ENCODE peak calls at places on chromosomes 13 and 19, in seven cellular contexts. One of them, this sample, is unnamed.

GRCh38 chr19:51398096-51398704 is 7.8 kb upstream of the C19orf84 start:
- DNase-seq in cardiac fibroblast: peak
- DNase-seq in psoas muscle: no peak
- DNase-seq in choroid plexus epithelial cell: peak
- DNase-seq in posterior cingulate gyrus: peak
- DNase-seq in BJ: no peak
- DNase-seq in HS-27A: no peak
- DNase-seq in this sample: no peak

GRCh38 chr19:51809787-51810186 is 14.8 kb downstream of the FPR3 start:
- DNase-seq in cardiac fibroblast: no peak
- DNase-seq in psoas muscle: no peak
- DNase-seq in choroid plexus epithelial cell: peak
- DNase-seq in posterior cingulate gyrus: no peak
- DNase-seq in BJ: no peak
- DNase-seq in HS-27A: peak
- DNase-seq in this sample: no peak

GRCh38 chr13:106651442-106651841 is 83.5 kb upstream of the ARGLU1 start:
- DNase-seq in cardiac fibroblast: no peak
- DNase-seq in psoas muscle: no peak
- DNase-seq in choroid plexus epithelial cell: no peak
- DNase-seq in posterior cingulate gyrus: no peak
- DNase-seq in BJ: no peak
- DNase-seq in HS-27A: no peak
- DNase-seq in this sample: no peak

GRCh38 chr19:45506246-45506990 is 861 bp upstream of the VASP start:
- DNase-seq in cardiac fibroblast: peak
- DNase-seq in psoas muscle: peak
- DNase-seq in choroid plexus epithelial cell: peak
- DNase-seq in posterior cingulate gyrus: peak
- DNase-seq in BJ: no peak
- DNase-seq in HS-27A: peak
- DNase-seq in this sample: peak

GRCh38 chr19:55173717-55174409 is 6.2 kb downstream of the SYT5 start:
- DNase-seq in cardiac fibroblast: peak
- DNase-seq in psoas muscle: no peak
- DNase-seq in choroid plexus epithelial cell: peak
- DNase-seq in posterior cingulate gyrus: peak
- DNase-seq in BJ: peak
- DNase-seq in HS-27A: peak
- DNase-seq in this sample: peak

GRCh38 chr19:45854167-45854778 is 8.7 kb downstream of the SYMPK start:
- DNase-seq in cardiac fibroblast: no peak
- DNase-seq in psoas muscle: peak
- DNase-seq in choroid plexus epithelial cell: no peak
- DNase-seq in posterior cingulate gyrus: no peak
- DNase-seq in BJ: no peak
- DNase-seq in HS-27A: no peak
- DNase-seq in this sample: no peak

GRCh38 chr19:5974721-5975387 is 3.1 kb downstream of the RANBP3 start:
- DNase-seq in cardiac fibroblast: no peak
- DNase-seq in psoas muscle: no peak
- DNase-seq in choroid plexus epithelial cell: peak
- DNase-seq in posterior cingulate gyrus: no peak
- DNase-seq in BJ: no peak
- DNase-seq in HS-27A: no peak
- DNase-seq in this sample: no peak

GRCh38 chr19:38229585-38230073 is 5.6 kb upstream of the DPF1 start:
- DNase-seq in cardiac fibroblast: peak
- DNase-seq in psoas muscle: peak
- DNase-seq in choroid plexus epithelial cell: peak
- DNase-seq in posterior cingulate gyrus: peak
- DNase-seq in BJ: peak
- DNase-seq in HS-27A: no peak
- DNase-seq in this sample: peak

GRCh38 chr13:79336971-79337370 is 69.1 kb downstream of the RBM26 start:
- DNase-seq in cardiac fibroblast: no peak
- DNase-seq in psoas muscle: no peak
- DNase-seq in choroid plexus epithelial cell: no peak
- DNase-seq in posterior cingulate gyrus: peak
- DNase-seq in BJ: no peak
- DNase-seq in HS-27A: no peak
- DNase-seq in this sample: no peak

GRCh38 chr19:47601180-47601904 is 7.6 kb upstream of the BICRA start:
- DNase-seq in cardiac fibroblast: no peak
- DNase-seq in psoas muscle: no peak
- DNase-seq in choroid plexus epithelial cell: no peak
- DNase-seq in posterior cingulate gyrus: no peak
- DNase-seq in BJ: no peak
- DNase-seq in HS-27A: no peak
- DNase-seq in this sample: no peak

GRCh38 chr19:46981296-46981695 is 38.3 kb upstream of the NPAS1 start:
- DNase-seq in cardiac fibroblast: no peak
- DNase-seq in psoas muscle: peak
- DNase-seq in choroid plexus epithelial cell: no peak
- DNase-seq in posterior cingulate gyrus: no peak
- DNase-seq in BJ: no peak
- DNase-seq in HS-27A: no peak
- DNase-seq in this sample: no peak

GRCh38 chr13:27293051-27293691 is 22.5 kb downstream of the RASL11A start:
- DNase-seq in cardiac fibroblast: no peak
- DNase-seq in psoas muscle: no peak
- DNase-seq in choroid plexus epithelial cell: no peak
- DNase-seq in posterior cingulate gyrus: no peak
- DNase-seq in BJ: no peak
- DNase-seq in HS-27A: no peak
- DNase-seq in this sample: no peak

GRCh38 chr13:113816925-113817859 is 46.7 kb downstream of the GAS6 start:
- DNase-seq in cardiac fibroblast: peak
- DNase-seq in psoas muscle: peak
- DNase-seq in choroid plexus epithelial cell: peak
- DNase-seq in posterior cingulate gyrus: peak
- DNase-seq in BJ: peak
- DNase-seq in HS-27A: no peak
- DNase-seq in this sample: peak

GRCh38 chr13:20441879-20442278 is 83.8 kb downstream of the CRYL1 start:
- DNase-seq in cardiac fibroblast: peak
- DNase-seq in psoas muscle: no peak
- DNase-seq in choroid plexus epithelial cell: no peak
- DNase-seq in posterior cingulate gyrus: no peak
- DNase-seq in BJ: no peak
- DNase-seq in HS-27A: no peak
- DNase-seq in this sample: no peak

GRCh38 chr19:35328851-35329285 is at the start of gene CD22:
- DNase-seq in cardiac fibroblast: no peak
- DNase-seq in psoas muscle: no peak
- DNase-seq in choroid plexus epithelial cell: no peak
- DNase-seq in posterior cingulate gyrus: no peak
- DNase-seq in BJ: no peak
- DNase-seq in HS-27A: no peak
- DNase-seq in this sample: no peak

GRCh38 chr13:78659450-78660110 is 625 bp upstream of the OBI1 start:
- DNase-seq in cardiac fibroblast: peak
- DNase-seq in psoas muscle: no peak
- DNase-seq in choroid plexus epithelial cell: no peak
- DNase-seq in posterior cingulate gyrus: no peak
- DNase-seq in BJ: no peak
- DNase-seq in HS-27A: no peak
- DNase-seq in this sample: no peak

GRCh38 chr13:33205224-33205623 is 80.3 kb downstream of the STARD13 start:
- DNase-seq in cardiac fibroblast: peak
- DNase-seq in psoas muscle: no peak
- DNase-seq in choroid plexus epithelial cell: no peak
- DNase-seq in posterior cingulate gyrus: no peak
- DNase-seq in BJ: no peak
- DNase-seq in HS-27A: no peak
- DNase-seq in this sample: no peak

GRCh38 chr13:40271931-40272775 is 394.3 kb downstream of the FOXO1 start:
- DNase-seq in cardiac fibroblast: peak
- DNase-seq in psoas muscle: peak
- DNase-seq in choroid plexus epithelial cell: peak
- DNase-seq in posterior cingulate gyrus: peak
- DNase-seq in BJ: peak
- DNase-seq in HS-27A: peak
- DNase-seq in this sample: no peak

GRCh38 chr13:50081899-50082425 is 66.7 kb downstream of the KCNRG start:
- DNase-seq in cardiac fibroblast: peak
- DNase-seq in psoas muscle: peak
- DNase-seq in choroid plexus epithelial cell: peak
- DNase-seq in posterior cingulate gyrus: peak
- DNase-seq in BJ: peak
- DNase-seq in HS-27A: peak
- DNase-seq in this sample: peak

GRCh38 chr19:43078311-43078710 is 4.2 kb downstream of the PSG2 start:
- DNase-seq in cardiac fibroblast: peak
- DNase-seq in psoas muscle: no peak
- DNase-seq in choroid plexus epithelial cell: peak
- DNase-seq in posterior cingulate gyrus: no peak
- DNase-seq in BJ: peak
- DNase-seq in HS-27A: peak
- DNase-seq in this sample: no peak

GRCh38 chr19:28887920-28888618 is 324.9 kb downstream of the UQCRFS1 start:
- DNase-seq in cardiac fibroblast: no peak
- DNase-seq in psoas muscle: no peak
- DNase-seq in choroid plexus epithelial cell: no peak
- DNase-seq in posterior cingulate gyrus: no peak
- DNase-seq in BJ: no peak
- DNase-seq in HS-27A: no peak
- DNase-seq in this sample: no peak

GRCh38 chr13:97600438-97601080 is 166.6 kb downstream of the RAP2A start:
- DNase-seq in cardiac fibroblast: peak
- DNase-seq in psoas muscle: no peak
- DNase-seq in choroid plexus epithelial cell: peak
- DNase-seq in posterior cingulate gyrus: no peak
- DNase-seq in BJ: peak
- DNase-seq in HS-27A: peak
- DNase-seq in this sample: no peak

GRCh38 chr13:46885018-46885417 is 11.8 kb downstream of the HTR2A start:
- DNase-seq in cardiac fibroblast: peak
- DNase-seq in psoas muscle: no peak
- DNase-seq in choroid plexus epithelial cell: no peak
- DNase-seq in posterior cingulate gyrus: no peak
- DNase-seq in BJ: no peak
- DNase-seq in HS-27A: no peak
- DNase-seq in this sample: no peak

GRCh38 chr13:45398862-45399261 is 19.3 kb downstream of the SLC25A30 start:
- DNase-seq in cardiac fibroblast: no peak
- DNase-seq in psoas muscle: no peak
- DNase-seq in choroid plexus epithelial cell: no peak
- DNase-seq in posterior cingulate gyrus: no peak
- DNase-seq in BJ: no peak
- DNase-seq in HS-27A: no peak
- DNase-seq in this sample: no peak

GRCh38 chr13:74325106-74325505 is 190.9 kb upstream of the KLF12 start:
- DNase-seq in cardiac fibroblast: peak
- DNase-seq in psoas muscle: no peak
- DNase-seq in choroid plexus epithelial cell: peak
- DNase-seq in posterior cingulate gyrus: no peak
- DNase-seq in BJ: no peak
- DNase-seq in HS-27A: peak
- DNase-seq in this sample: no peak

GRCh38 chr13:64441740-64442139 is 2788.4 kb downstream of the PCDH9 start:
- DNase-seq in cardiac fibroblast: no peak
- DNase-seq in psoas muscle: no peak
- DNase-seq in choroid plexus epithelial cell: no peak
- DNase-seq in posterior cingulate gyrus: no peak
- DNase-seq in BJ: no peak
- DNase-seq in HS-27A: no peak
- DNase-seq in this sample: no peak

GRCh38 chr13:44431150-44431549 is 57.5 kb downstream of the SERP2 start:
- DNase-seq in cardiac fibroblast: no peak
- DNase-seq in psoas muscle: no peak
- DNase-seq in choroid plexus epithelial cell: no peak
- DNase-seq in posterior cingulate gyrus: no peak
- DNase-seq in BJ: no peak
- DNase-seq in HS-27A: no peak
- DNase-seq in this sample: no peak

GRCh38 chr13:31927219-31927653 is 104.3 kb upstream of the FRY start:
- DNase-seq in cardiac fibroblast: no peak
- DNase-seq in psoas muscle: no peak
- DNase-seq in choroid plexus epithelial cell: no peak
- DNase-seq in posterior cingulate gyrus: no peak
- DNase-seq in BJ: no peak
- DNase-seq in HS-27A: no peak
- DNase-seq in this sample: no peak

GRCh38 chr13:113604186-113604585 is 19.6 kb downstream of the TFDP1 start:
- DNase-seq in cardiac fibroblast: no peak
- DNase-seq in psoas muscle: no peak
- DNase-seq in choroid plexus epithelial cell: no peak
- DNase-seq in posterior cingulate gyrus: no peak
- DNase-seq in BJ: no peak
- DNase-seq in HS-27A: no peak
- DNase-seq in this sample: no peak

GRCh38 chr13:26255717-26256277 is 1.9 kb downstream of the CDK8 start:
- DNase-seq in cardiac fibroblast: peak
- DNase-seq in psoas muscle: no peak
- DNase-seq in choroid plexus epithelial cell: peak
- DNase-seq in posterior cingulate gyrus: no peak
- DNase-seq in BJ: no peak
- DNase-seq in HS-27A: no peak
- DNase-seq in this sample: no peak

GRCh38 chr19:13781547-13781946 is 7.3 kb downstream of the C19orf53 start:
- DNase-seq in cardiac fibroblast: peak
- DNase-seq in psoas muscle: peak
- DNase-seq in choroid plexus epithelial cell: peak
- DNase-seq in posterior cingulate gyrus: peak
- DNase-seq in BJ: peak
- DNase-seq in HS-27A: no peak
- DNase-seq in this sample: peak

GRCh38 chr13:44818428-44818827 is 170.8 kb downstream of the NUFIP1 start:
- DNase-seq in cardiac fibroblast: peak
- DNase-seq in psoas muscle: no peak
- DNase-seq in choroid plexus epithelial cell: peak
- DNase-seq in posterior cingulate gyrus: no peak
- DNase-seq in BJ: no peak
- DNase-seq in HS-27A: no peak
- DNase-seq in this sample: no peak

GRCh38 chr19:2239771-2240770 is 3.4 kb downstream of the SF3A2 start:
- DNase-seq in cardiac fibroblast: peak
- DNase-seq in psoas muscle: no peak
- DNase-seq in choroid plexus epithelial cell: peak
- DNase-seq in posterior cingulate gyrus: no peak
- DNase-seq in BJ: no peak
- DNase-seq in HS-27A: no peak
- DNase-seq in this sample: no peak

GRCh38 chr13:30796833-30797601 is 61.7 kb downstream of the ALOX5AP start:
- DNase-seq in cardiac fibroblast: peak
- DNase-seq in psoas muscle: no peak
- DNase-seq in choroid plexus epithelial cell: peak
- DNase-seq in posterior cingulate gyrus: no peak
- DNase-seq in BJ: no peak
- DNase-seq in HS-27A: no peak
- DNase-seq in this sample: no peak

GRCh38 chr19:45670670-45671453 is 2.8 kb downstream of the GIPR start:
- DNase-seq in cardiac fibroblast: peak
- DNase-seq in psoas muscle: peak
- DNase-seq in choroid plexus epithelial cell: peak
- DNase-seq in posterior cingulate gyrus: peak
- DNase-seq in BJ: no peak
- DNase-seq in HS-27A: no peak
- DNase-seq in this sample: peak

GRCh38 chr19:17526922-17527321 is 15.5 kb downstream of the PGLS start:
- DNase-seq in cardiac fibroblast: no peak
- DNase-seq in psoas muscle: no peak
- DNase-seq in choroid plexus epithelial cell: no peak
- DNase-seq in posterior cingulate gyrus: no peak
- DNase-seq in BJ: no peak
- DNase-seq in HS-27A: no peak
- DNase-seq in this sample: no peak

GRCh38 chr19:29017788-29018187 is 195.2 kb downstream of the UQCRFS1 start:
- DNase-seq in cardiac fibroblast: no peak
- DNase-seq in psoas muscle: no peak
- DNase-seq in choroid plexus epithelial cell: no peak
- DNase-seq in posterior cingulate gyrus: no peak
- DNase-seq in BJ: no peak
- DNase-seq in HS-27A: no peak
- DNase-seq in this sample: no peak

GRCh38 chr13:114088234-114088633 is 44.2 kb downstream of the RASA3 start:
- DNase-seq in cardiac fibroblast: no peak
- DNase-seq in psoas muscle: no peak
- DNase-seq in choroid plexus epithelial cell: no peak
- DNase-seq in posterior cingulate gyrus: no peak
- DNase-seq in BJ: no peak
- DNase-seq in HS-27A: no peak
- DNase-seq in this sample: no peak